ENCODE peak calls at places on chromosomes 3 and 15, in eight cellular contexts. U is GM23248, P is MG63, I is colonic mucosa, M is GM23338, X is glutamatergic neuron, F is NCI-H82, B is sigmoid colon. V is an unnamed sample.

GRCh38 chr3:17111556-17111955 is 226.8 kb downstream of the PLCL2 start:
- DNase-seq in U (peak; percentile 35), P (peak; percentile 70), I (no peak), M (no peak), X (no peak), F (no peak), B (no peak), V (no peak)

GRCh38 chr15:45903283-45903682 is 268.5 kb downstream of the SQOR start:
- DNase-seq in U (no peak), P (no peak), I (no peak), M (no peak), X (no peak), F (no peak), B (no peak), V (no peak)

GRCh38 chr3:72892870-72893269 is 5.0 kb downstream of the GXYLT2 start:
- DNase-seq in U (no peak), P (no peak), I (peak; percentile 24), M (peak; percentile 90), X (no peak), F (peak; percentile 43), B (no peak), V (no peak)

GRCh38 chr3:71251156-71251775 is 332.3 kb downstream of the FOXP1 start:
- DNase-seq in U (peak; percentile 80), P (no peak), I (no peak), M (no peak), X (no peak), F (no peak), B (no peak), V (peak; percentile 38)

GRCh38 chr15:26971303-26972018 is 480 bp downstream of the GABRG3 start:
- DNase-seq in U (no peak), P (peak; percentile 1), I (no peak), M (peak; percentile 63), X (peak; percentile 44), F (peak; percentile 11), B (no peak), V (no peak)

GRCh38 chr15:68989876-68990754 is 24.4 kb upstream of the NOX5 start:
- DNase-seq in U (no peak), P (no peak), I (no peak), M (peak; percentile 28), X (no peak), F (no peak), B (no peak), V (no peak)

GRCh38 chr3:186024210-186024609 is 84.7 kb downstream of the ETV5 start:
- DNase-seq in U (peak; percentile 53), P (peak; percentile 59), I (no peak), M (no peak), X (no peak), F (no peak), B (peak; percentile 74), V (peak; percentile 21)

GRCh38 chr3:139394116-139394515 is 4.7 kb upstream of the COPB2 start:
- DNase-seq in U (no peak), P (no peak), I (no peak), M (no peak), X (no peak), F (peak; percentile 51), B (no peak), V (no peak)

GRCh38 chr3:185400340-185400667 is 37.4 kb downstream of the MAP3K13 start:
- DNase-seq in U (peak; percentile 67), P (no peak), I (no peak), M (no peak), X (no peak), F (no peak), B (no peak), V (no peak)

GRCh38 chr15:70055601-70056051 is 42.1 kb downstream of the TLE3 start:
- DNase-seq in U (no peak), P (no peak), I (no peak), M (no peak), X (no peak), F (no peak), B (no peak), V (no peak)

GRCh38 chr3:130420466-130420865 is 75.0 kb downstream of the COL6A5 start:
- DNase-seq in U (no peak), P (no peak), I (no peak), M (no peak), X (no peak), F (no peak), B (no peak), V (no peak)

GRCh38 chr3:53941945-53942344 is 50.3 kb upstream of the SELENOK start:
- DNase-seq in U (no peak), P (no peak), I (no peak), M (peak; percentile 40), X (no peak), F (peak; percentile 9), B (no peak), V (no peak)

GRCh38 chr15:71338827-71339542 is 223.7 kb downstream of the THSD4 start:
- DNase-seq in U (no peak), P (no peak), I (no peak), M (no peak), X (no peak), F (no peak), B (no peak), V (no peak)

GRCh38 chr3:30299674-30300423 is 306.6 kb upstream of the TGFBR2 start:
- DNase-seq in U (no peak), P (no peak), I (no peak), M (no peak), X (no peak), F (no peak), B (no peak), V (no peak)

GRCh38 chr3:126267169-126267975 is 87.0 kb upstream of the ALDH1L1 start:
- DNase-seq in U (peak; percentile 90), P (peak; percentile 85), I (peak; percentile 25), M (peak; percentile 96), X (peak; percentile 76), F (no peak), B (peak; percentile 92), V (peak; percentile 91)

GRCh38 chr15:88401972-88402656 is 65.1 kb downstream of the MRPL46 start:
- DNase-seq in U (peak; percentile 48), P (peak; percentile 11), I (no peak), M (peak; percentile 23), X (no peak), F (no peak), B (no peak), V (no peak)

V was measured in GM04503.